ENCODE peak calls at places on chromosomes 3 and 15, in nine cellular contexts. G, T, Y, N, F, S, U, A and Q are unnamed samples.

GRCh38 chr15:41655716-41656115 is 4.5 kb upstream of the MGA start:
- DNase-seq in G (no peak), T (no peak), Y (no peak), N (no peak), F (no peak), S (no peak), U (no peak), A (no peak), Q (no peak)

GRCh38 chr15:62896380-62896866 is 146.1 kb upstream of the TPM1 start:
- DNase-seq in G (no peak), T (no peak), Y (no peak), N (no peak), F (no peak), S (no peak), U (no peak), A (no peak), Q (no peak)

GRCh38 chr15:65833501-65834220 is 35.6 kb upstream of the RAB11A start:
- DNase-seq in G (no peak), T (peak), Y (peak), N (no peak), F (no peak), S (no peak), U (no peak), A (no peak), Q (no peak)

GRCh38 chr15:92843819-92844218 is 56.3 kb upstream of the CHD2 start:
- DNase-seq in G (no peak), T (no peak), Y (no peak), N (no peak), F (no peak), S (no peak), U (no peak), A (no peak), Q (no peak)

GRCh38 chr3:56251343-56251945 is 216.8 kb downstream of the ERC2 start:
- DNase-seq in G (no peak), T (no peak), Y (no peak), N (no peak), F (no peak), S (peak), U (peak), A (no peak), Q (peak)

GRCh38 chr15:75640483-75641175 is 605 bp upstream of the IMP3 start:
- DNase-seq in G (no peak), T (no peak), Y (peak), N (no peak), F (peak), S (no peak), U (no peak), A (no peak), Q (no peak)

GRCh38 chr3:196016485-196016884 is 65.4 kb downstream of the TFRC start:
- DNase-seq in G (no peak), T (no peak), Y (no peak), N (no peak), F (no peak), S (no peak), U (peak), A (no peak), Q (peak)

GRCh38 chr3:186502138-186502941 is 41.8 kb downstream of the CRYGS start:
- DNase-seq in G (no peak), T (no peak), Y (no peak), N (no peak), F (no peak), S (no peak), U (no peak), A (no peak), Q (no peak)

GRCh38 chr3:64530434-64531049 is 157.3 kb downstream of the ADAMTS9 start:
- DNase-seq in G (no peak), T (no peak), Y (no peak), N (peak), F (no peak), S (no peak), U (peak), A (peak), Q (peak)